ENCODE peak calls at places on chromosomes 2 and 18, in six cellular contexts. Z is HL-60, L is Panc1, G is HCT116, H is HepG2, O is SK-N-SH. X is an unnamed sample.

GRCh38 chr2:170895023-170895759 is 33.9 kb upstream of the GORASP2 start:
- DNase-seq in Z (no peak), L (no peak), G (no peak), H (no peak), O (no peak), X (no peak)

GRCh38 chr2:112317303-112318158 is 42.1 kb downstream of the ZC3H6 start:
- DNase-seq in Z (no peak), L (no peak), G (no peak), H (peak), O (no peak), X (no peak)

GRCh38 chr2:11573418-11574175 is 39.8 kb downstream of the GREB1 start:
- DNase-seq in Z (no peak), L (no peak), G (no peak), H (no peak), O (no peak), X (no peak)

GRCh38 chr18:76752400-76752799 is 70.0 kb upstream of the ZNF236 start:
- DNase-seq in Z (no peak), L (no peak), G (no peak), H (no peak), O (no peak), X (no peak)

GRCh38 chr2:126666003-126666402 is 10.0 kb downstream of the GYPC start:
- DNase-seq in Z (no peak), L (no peak), G (no peak), H (no peak), O (no peak), X (no peak)

GRCh38 chr18:45526120-45526841 is 89.0 kb upstream of the SLC14A2 start:
- DNase-seq in Z (no peak), L (no peak), G (no peak), H (no peak), O (peak), X (no peak)

GRCh38 chr2:127155901-127156300 is 48.9 kb upstream of the BIN1 start:
- DNase-seq in Z (no peak), L (no peak), G (no peak), H (no peak), O (no peak), X (no peak)

GRCh38 chr2:241064008-241064801 is 37.9 kb downstream of the MTERF4 start:
- DNase-seq in Z (no peak), L (no peak), G (peak), H (no peak), O (peak), X (peak)

GRCh38 chr18:55637204-55637603 is 49.2 kb upstream of the TCF4 start:
- DNase-seq in Z (no peak), L (no peak), G (no peak), H (peak), O (no peak), X (no peak)

GRCh38 chr2:50693285-50693684 is 338.6 kb downstream of the NRXN1 start:
- DNase-seq in Z (no peak), L (no peak), G (no peak), H (no peak), O (no peak), X (no peak)

GRCh38 chr2:179297922-179298321 is 33.3 kb upstream of the SESTD1 start:
- DNase-seq in Z (no peak), L (no peak), G (no peak), H (no peak), O (no peak), X (no peak)

GRCh38 chr2:234459401-234460009 is 37.4 kb downstream of the ARL4C start:
- DNase-seq in Z (no peak), L (no peak), G (no peak), H (no peak), O (no peak), X (no peak)

GRCh38 chr18:9961031-9961430 is 47.2 kb downstream of the VAPA start:
- DNase-seq in Z (no peak), L (no peak), G (no peak), H (no peak), O (no peak), X (no peak)

GRCh38 chr2:65666156-65666725 is 233.8 kb upstream of the SPRED2 start:
- DNase-seq in Z (peak), L (no peak), G (no peak), H (no peak), O (no peak), X (no peak)

GRCh38 chr2:75646583-75647425 is at the start of gene MRPL19:
- DNase-seq in Z (peak), L (peak), G (peak), H (peak), O (peak), X (peak)

GRCh38 chr18:63567276-63567675 is 19.9 kb upstream of the SERPINB13 start:
- DNase-seq in Z (no peak), L (no peak), G (no peak), H (no peak), O (no peak), X (no peak)

GRCh38 chr2:81007104-81007503 is 702.6 kb upstream of the LRRTM1 start:
- DNase-seq in Z (no peak), L (no peak), G (peak), H (no peak), O (no peak), X (no peak)

GRCh38 chr2:203892207-203892606 is 24.6 kb downstream of the CTLA4 start:
- DNase-seq in Z (no peak), L (no peak), G (no peak), H (no peak), O (no peak), X (no peak)

GRCh38 chr2:239465017-239466001 is 64.5 kb upstream of the HDAC4 start:
- DNase-seq in Z (peak), L (no peak), G (no peak), H (no peak), O (no peak), X (peak)

GRCh38 chr2:180655393-180655792 is 325.0 kb upstream of the UBE2E3 start:
- DNase-seq in Z (no peak), L (no peak), G (no peak), H (no peak), O (no peak), X (no peak)

GRCh38 chr2:21055879-21056790 is 12.3 kb upstream of the APOB start:
- DNase-seq in Z (no peak), L (no peak), G (no peak), H (peak), O (no peak), X (no peak)

GRCh38 chr2:11121099-11121822 is 34.0 kb upstream of the SLC66A3 start:
- DNase-seq in Z (no peak), L (no peak), G (no peak), H (no peak), O (no peak), X (no peak)

GRCh38 chr2:200814276-200814815 is 2.6 kb downstream of the BZW1 start:
- DNase-seq in Z (no peak), L (no peak), G (no peak), H (no peak), O (no peak), X (no peak)

GRCh38 chr2:159030674-159031380 is 62.4 kb downstream of the TANC1 start:
- DNase-seq in Z (no peak), L (no peak), G (peak), H (peak), O (peak), X (peak)

GRCh38 chr18:60096428-60096827 is 196.6 kb downstream of the PMAIP1 start:
- DNase-seq in Z (no peak), L (no peak), G (no peak), H (no peak), O (no peak), X (peak)

GRCh38 chr2:110126926-110127325 is 11.3 kb upstream of the MALL start:
- DNase-seq in Z (no peak), L (no peak), G (no peak), H (peak), O (no peak), X (no peak)

GRCh38 chr2:131572175-131572574 is 44.5 kb downstream of the CCDC74A start:
- DNase-seq in Z (no peak), L (no peak), G (no peak), H (no peak), O (no peak), X (no peak)

GRCh38 chr2:60604665-60605064 is 51.2 kb upstream of the BCL11A start:
- DNase-seq in Z (no peak), L (no peak), G (no peak), H (no peak), O (no peak), X (no peak)

GRCh38 chr2:9003616-9004337 is at the start of gene MBOAT2:
- DNase-seq in Z (peak), L (no peak), G (peak), H (no peak), O (peak), X (peak)

GRCh38 chr2:137689549-137689948 is 274.7 kb upstream of the HNMT start:
- DNase-seq in Z (no peak), L (no peak), G (no peak), H (no peak), O (no peak), X (no peak)

GRCh38 chr2:95530734-95531133 is 46.2 kb upstream of the TRIM43B start:
- DNase-seq in Z (no peak), L (no peak), G (no peak), H (no peak), O (no peak), X (no peak)

GRCh38 chr2:95531254-95531771 is 46.8 kb upstream of the TRIM43B start:
- DNase-seq in Z (no peak), L (no peak), G (no peak), H (no peak), O (no peak), X (no peak)

GRCh38 chr2:95524195-95524594 is 39.6 kb upstream of the TRIM43B start:
- DNase-seq in Z (no peak), L (no peak), G (no peak), H (no peak), O (no peak), X (no peak)

GRCh38 chr2:95526360-95527341 is 42.1 kb upstream of the TRIM43B start:
- DNase-seq in Z (no peak), L (no peak), G (peak), H (no peak), O (peak), X (peak)

DNA sequence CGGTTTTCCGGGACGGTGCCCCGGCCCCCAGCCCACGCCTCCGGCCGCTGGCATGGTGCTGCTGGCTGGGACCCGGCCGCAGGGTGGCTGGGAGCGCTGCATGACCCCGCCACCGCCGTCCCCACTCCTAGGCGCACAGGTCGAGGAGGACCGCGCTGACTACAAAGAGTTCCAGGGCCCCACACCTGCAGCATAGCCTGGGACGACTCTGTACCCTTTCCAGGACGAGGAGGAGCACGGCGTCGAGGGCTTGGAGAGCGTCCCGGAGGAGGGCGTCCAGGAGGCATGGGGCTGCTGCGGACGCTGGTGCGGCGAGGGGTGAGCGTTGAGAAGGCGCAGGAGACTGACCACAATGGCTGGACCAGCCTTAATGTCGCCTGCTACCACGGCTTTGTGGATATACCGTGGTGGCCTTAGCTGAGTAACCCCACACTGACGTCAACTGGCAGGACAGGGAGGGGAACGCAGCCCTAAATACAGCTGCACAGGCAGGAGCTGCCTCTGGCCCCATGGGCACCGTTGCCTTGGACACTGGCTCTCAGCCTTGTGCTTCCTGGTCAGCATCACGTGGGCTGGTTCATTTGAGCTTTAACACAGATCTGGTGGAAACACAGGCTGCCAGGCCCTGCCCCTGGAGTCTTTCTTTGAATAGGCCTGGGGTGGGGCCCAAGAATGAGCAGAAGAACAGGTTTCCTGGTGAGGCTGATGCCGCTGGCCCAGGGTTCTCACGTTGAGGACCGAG is 40.9 kb upstream of the TRIM43B start:
- DNase-seq in Z (no peak), L (no peak), G (no peak), H (no peak), O (peak), X (no peak)
- TF ChIP-seq REST in Z (no peak), L (no peak), G (no peak), H (no peak), O (no peak), X (no peak)

DNA sequence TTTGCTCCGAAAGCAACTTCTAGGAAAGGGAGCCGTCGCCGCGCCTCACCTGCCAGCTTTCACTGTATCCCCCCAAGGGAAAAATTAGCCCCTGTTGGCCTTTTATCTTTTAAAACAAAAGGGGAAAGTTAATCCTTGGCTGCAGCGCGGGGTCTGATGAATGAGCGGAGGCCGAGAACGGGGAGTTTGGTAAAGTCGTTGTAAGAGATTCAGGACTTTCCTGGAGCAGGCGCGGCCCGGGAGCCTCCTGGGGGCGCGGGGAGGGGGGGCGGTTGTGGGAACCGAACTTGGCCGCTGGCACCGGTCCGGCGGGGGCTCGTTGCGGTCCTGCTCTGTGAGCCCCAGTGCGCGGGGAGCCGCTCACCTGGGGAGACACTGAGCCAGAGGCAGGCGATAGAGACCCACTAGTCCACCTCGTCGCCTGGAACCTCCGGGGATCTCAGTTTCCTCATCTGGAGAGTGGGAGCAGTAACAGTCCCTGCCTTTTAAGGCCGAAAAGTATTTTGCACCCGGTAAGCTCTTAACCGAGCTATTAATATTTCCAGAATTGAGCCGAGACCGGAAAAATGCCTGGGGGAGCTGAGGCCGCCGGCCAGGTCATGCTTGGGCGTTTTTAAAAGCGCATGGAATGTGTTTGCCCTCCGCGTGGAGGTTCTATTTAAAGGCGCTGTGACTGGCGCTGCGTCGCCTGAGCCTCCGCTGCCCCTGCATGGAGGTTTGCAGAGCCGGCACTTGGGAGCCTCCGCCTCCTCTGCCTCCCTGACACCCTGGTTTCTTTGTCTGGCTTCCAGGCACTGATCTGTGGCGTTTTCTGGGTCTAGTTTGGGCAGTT is 1.1 kb downstream of the EFHD1 start:
- DNase-seq in Z (no peak), L (no peak), G (no peak), H (no peak), O (peak), X (no peak)
- TF ChIP-seq REST in Z (no peak), L (no peak), G (no peak), H (no peak), O (no peak), X (no peak)

GRCh38 chr2:173982918-173983317 is 17.7 kb upstream of the SP3 start:
- DNase-seq in Z (no peak), L (no peak), G (no peak), H (no peak), O (no peak), X (no peak)
- TF ChIP-seq REST in Z (no peak), L (no peak), G (no peak), H (no peak), O (no peak), X (no peak)

GRCh38 chr2:118852605-118853128 is 5.2 kb upstream of the EN1 start:
- DNase-seq in Z (no peak), L (no peak), G (no peak), H (no peak), O (peak), X (no peak)
- TF ChIP-seq REST in Z (no peak), L (no peak), G (no peak), H (no peak), O (no peak), X (no peak)

DNA sequence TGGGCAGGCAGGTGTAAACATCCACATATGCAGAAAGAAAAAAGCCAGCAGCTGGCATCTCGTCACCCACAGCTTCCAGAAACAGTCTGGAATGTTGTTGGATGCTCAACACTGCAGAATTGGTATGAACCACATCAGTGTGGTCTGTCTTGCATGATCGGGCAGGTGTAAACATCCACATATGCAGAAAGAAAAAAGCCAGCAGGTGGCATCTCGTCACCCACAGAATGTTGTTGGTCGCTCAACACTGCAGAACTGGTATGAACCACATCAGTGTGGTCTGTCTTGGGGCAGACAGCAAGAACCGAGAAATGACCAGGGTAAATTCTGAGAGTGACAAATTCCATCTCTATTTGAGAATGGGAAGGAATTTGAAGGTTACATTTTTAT is 39.6 kb downstream of the DOCK10 start:
- DNase-seq in Z (no peak), L (no peak), G (no peak), H (no peak), O (no peak), X (no peak)
- TF ChIP-seq REST in Z (no peak), L (no peak), G (no peak), H (no peak), O (no peak), X (no peak)

GRCh38 chr2:33719067-33719466 is 120.0 kb upstream of the FAM98A start:
- DNase-seq in Z (no peak), L (no peak), G (no peak), H (no peak), O (no peak), X (no peak)
- TF ChIP-seq REST in Z (no peak), L (no peak), G (no peak), H (no peak), O (no peak), X (no peak)

GRCh38 chr2:232981767-232982360 is 31.2 kb downstream of the NGEF start:
- DNase-seq in Z (no peak), L (no peak), G (no peak), H (peak), O (no peak), X (no peak)

GRCh38 chr2:232984451-232985207 is 28.4 kb downstream of the NGEF start:
- DNase-seq in Z (no peak), L (no peak), G (no peak), H (no peak), O (no peak), X (no peak)

GRCh38 chr2:232983669-232983991 is 29.4 kb downstream of the NGEF start:
- DNase-seq in Z (no peak), L (no peak), G (no peak), H (no peak), O (no peak), X (no peak)

GRCh38 chr2:232981356-232981755 is 31.7 kb downstream of the NGEF start:
- DNase-seq in Z (no peak), L (no peak), G (no peak), H (no peak), O (no peak), X (no peak)

DNA sequence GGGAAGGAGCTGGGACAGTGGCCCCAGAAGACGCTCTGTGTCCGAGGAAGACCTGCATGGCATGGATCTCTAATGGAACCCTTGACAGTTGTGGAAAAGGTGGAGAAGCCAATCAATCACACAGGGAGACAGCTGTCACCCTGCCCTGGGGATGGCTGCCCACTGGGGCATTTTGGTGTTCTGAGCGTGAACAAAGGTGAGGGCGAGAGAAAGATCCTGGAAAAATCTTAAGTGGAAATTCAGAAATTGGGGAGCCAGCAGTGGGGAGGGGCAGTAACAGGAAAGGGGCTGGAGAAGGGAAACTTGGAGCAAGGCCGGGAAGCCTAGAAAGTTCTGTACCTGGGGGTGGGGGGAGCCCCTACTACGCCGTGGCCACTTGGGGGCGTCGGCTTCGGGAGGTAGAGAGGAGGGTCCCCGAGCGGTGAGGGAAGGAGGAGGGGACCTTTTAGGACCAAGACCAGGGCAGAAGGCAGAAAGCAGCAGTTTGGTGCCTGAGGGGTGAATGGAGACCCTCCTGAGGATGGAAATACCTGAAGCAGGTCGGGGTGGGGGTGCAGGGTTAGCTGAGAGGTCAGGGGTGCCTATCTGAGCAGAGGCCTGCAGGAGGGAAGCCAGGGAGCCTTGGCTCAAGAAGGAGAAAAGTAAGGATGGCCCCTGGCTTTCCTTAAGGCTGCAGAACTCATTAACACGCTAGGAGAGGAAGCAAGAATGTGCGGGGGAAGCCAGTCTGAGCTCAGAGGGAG is 30.0 kb downstream of the NGEF start:
- DNase-seq in Z (no peak), L (no peak), G (no peak), H (no peak), O (no peak), X (no peak)
- TF ChIP-seq REST in Z (no peak), L (no peak), G (no peak), H (no peak), O (no peak), X (no peak)

X was measured in A549.